ENCODE peak calls at places on chromosomes 13 and 19, in five cellular contexts. I is CD8-positive, alpha-beta T cell; D is CD4-positive, alpha-beta memory T cell; W is astrocyte of the spinal cord; R is HFF-Myc. F is an unnamed sample.

GRCh38 chr13:97298816-97299215 is 76.7 kb downstream of the MBNL2 start:
- DNase-seq in I (no peak), D (no peak), W (peak; percentile 37), R (no peak), F (no peak)

GRCh38 chr19:30064776-30065494 is 122.9 kb downstream of the URI1 start:
- DNase-seq in I (no peak), D (no peak), W (no peak), R (no peak), F (no peak)

GRCh38 chr13:100828226-100828625 is 153.6 kb upstream of the TMTC4 start:
- DNase-seq in I (no peak), D (no peak), W (no peak), R (no peak), F (peak; percentile 16)

GRCh38 chr13:99320693-99321481 is 13.7 kb upstream of the GPR183 start:
- DNase-seq in I (no peak), D (peak; percentile 75), W (peak; percentile 88), R (peak; percentile 74), F (no peak)

GRCh38 chr13:32911506-32911905 is 104.7 kb upstream of the KL start:
- DNase-seq in I (no peak), D (no peak), W (peak; percentile 38), R (no peak), F (peak; percentile 28)

GRCh38 chr19:3058821-3059314 is 3.4 kb downstream of the TLE5 start:
- DNase-seq in I (no peak), D (no peak), W (no peak), R (no peak), F (no peak)

GRCh38 chr19:32717496-32717895 is 2.1 kb upstream of the TDRD12 start:
- DNase-seq in I (no peak), D (no peak), W (no peak), R (no peak), F (no peak)

GRCh38 chr13:65940720-65941119 is 1289.4 kb downstream of the PCDH9 start:
- DNase-seq in I (no peak), D (no peak), W (no peak), R (no peak), F (no peak)

GRCh38 chr13:36872621-36873020 is 47.4 kb downstream of the SMAD9 start:
- DNase-seq in I (no peak), D (no peak), W (no peak), R (no peak), F (no peak)

GRCh38 chr19:50198431-50199253 is 4.8 kb upstream of the MYH14 start:
- DNase-seq in I (no peak), D (no peak), W (no peak), R (no peak), F (no peak)

GRCh38 chr13:44013666-44014291 is 134.1 kb downstream of the LACC1 start:
- DNase-seq in I (no peak), D (no peak), W (peak; percentile 84), R (peak; percentile 33), F (no peak)

GRCh38 chr13:112254061-112254818 is 121.9 kb upstream of the SPACA7 start:
- DNase-seq in I (no peak), D (no peak), W (no peak), R (no peak), F (no peak)

GRCh38 chr19:913080-913748 is at the start of gene R3HDM4:
- DNase-seq in I (peak; percentile 79), D (peak; percentile 85), W (no peak), R (no peak), F (peak; percentile 85)

GRCh38 chr13:35349052-35349451 is 127.4 kb downstream of the MAB21L1 start:
- DNase-seq in I (no peak), D (no peak), W (no peak), R (no peak), F (no peak)

GRCh38 chr19:35040826-35041547 is 534 bp upstream of the HPN start:
- DNase-seq in I (no peak), D (peak; percentile 47), W (no peak), R (no peak), F (peak; percentile 41)
- H3K4me3 ChIP-seq in I (peak overlapping the region; percentile 60), D (no peak overlapping the region), W (no peak overlapping the region), R (no peak overlapping the region), F (no peak overlapping the region)

GRCh38 chr19:48961673-48962028 is 3.5 kb upstream of the FTL start:
- DNase-seq in I (no peak), D (no peak), W (no peak), R (no peak), F (no peak)
- H3K4me3 ChIP-seq in I (no peak overlapping the region), D (no peak overlapping the region), W (no peak overlapping the region), R (no peak overlapping the region), F (no peak overlapping the region)

DNA sequence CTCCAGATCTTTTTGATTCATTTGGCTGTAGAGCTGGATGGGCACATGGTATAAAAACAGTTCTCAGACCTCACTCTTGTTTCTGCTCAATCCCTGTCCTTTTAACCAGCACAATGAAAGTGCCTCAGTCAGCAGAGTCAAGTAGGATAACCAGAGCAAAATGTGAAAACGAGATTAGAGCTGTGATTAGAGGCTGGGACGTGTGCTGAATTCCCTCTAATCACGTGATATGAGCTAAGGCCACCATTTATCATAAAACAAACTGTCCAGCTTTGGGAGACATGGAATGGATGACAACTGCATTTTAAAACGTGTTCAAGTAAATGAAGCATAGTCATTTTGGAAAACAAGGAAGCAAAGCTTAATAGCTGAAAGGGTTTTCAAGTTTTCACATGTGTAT is 54.1 kb downstream of the GJA3 start:
- DNase-seq in I (no peak), D (no peak), W (no peak), R (no peak), F (no peak)
- H3K4me3 ChIP-seq in I (no peak overlapping the region), D (no peak overlapping the region), W (no peak overlapping the region), R (no peak overlapping the region), F (no peak overlapping the region)

GRCh38 chr13:83121904-83122303 is 760.4 kb downstream of the SLITRK1 start:
- DNase-seq in I (no peak), D (no peak), W (no peak), R (no peak), F (no peak)
- H3K4me3 ChIP-seq in I (no peak overlapping the region), D (no peak overlapping the region), W (no peak overlapping the region), R (no peak overlapping the region), F (no peak overlapping the region)